ENCODE peak calls at places on chromosome 18, in four cellular contexts. C is lower leg skin, O is mucosa of descending colon, F is GM13977. J is an unnamed sample.

GRCh38 chr18:34947711-34948125 is 93.5 kb upstream of the MAPRE2 start:
- DNase-seq in O (no peak), C (no peak), F (no peak), J (no peak)

GRCh38 chr18:61466736-61467135 is 133.5 kb downstream of the CDH20 start:
- DNase-seq in C (no peak), O (no peak), F (no peak), J (no peak)

GRCh38 chr18:9700261-9700796 is 7.8 kb upstream of the RAB31 start:
- DNase-seq in F (no peak), O (no peak), C (no peak), J (no peak)

GRCh38 chr18:74314759-74315463 is 728 bp upstream of the C18orf63 start:
- DNase-seq in F (no peak), C (no peak), O (no peak), J (no peak)

GRCh38 chr18:62556397-62556796 is 33.6 kb downstream of the ZCCHC2 start:
- DNase-seq in C (no peak), F (no peak), O (no peak), J (no peak)

GRCh38 chr18:59357928-59358327 is 1.1 kb downstream of the LMAN1 start:
- DNase-seq in O (no peak), C (no peak), F (no peak), J (peak)

GRCh38 chr18:43970656-43971055 is 693.4 kb upstream of the SYT4 start:
- DNase-seq in F (no peak), O (no peak), C (no peak), J (no peak)

GRCh38 chr18:9019135-9019534 is 83.4 kb upstream of the NDUFV2 start:
- DNase-seq in O (no peak), F (no peak), C (no peak), J (no peak)

GRCh38 chr18:49839012-49839411 is 25.7 kb upstream of the ACAA2 start:
- DNase-seq in O (no peak), C (no peak), F (no peak), J (no peak)

GRCh38 chr18:76131738-76132137 is 363.3 kb downstream of the ZNF516 start:
- DNase-seq in O (no peak), C (no peak), F (no peak), J (peak)

GRCh38 chr18:43931439-43931838 is 654.1 kb upstream of the SYT4 start:
- DNase-seq in O (no peak), F (no peak), C (no peak), J (no peak)

GRCh38 chr18:13382990-13383821 is 164.6 kb downstream of the LDLRAD4 start:
- DNase-seq in C (no peak), O (no peak), F (no peak), J (peak)

GRCh38 chr18:9123520-9123919 is 13.1 kb upstream of the ANKRD12 start:
- DNase-seq in O (no peak), F (no peak), C (no peak), J (no peak)

GRCh38 chr18:10951631-10952544 is 197.5 kb downstream of the PIEZO2 start:
- DNase-seq in F (no peak), O (no peak), C (no peak), J (no peak)

GRCh38 chr18:49758263-49758610 is 55.1 kb downstream of the ACAA2 start:
- DNase-seq in F (no peak), O (no peak), C (no peak), J (no peak)

DNA sequence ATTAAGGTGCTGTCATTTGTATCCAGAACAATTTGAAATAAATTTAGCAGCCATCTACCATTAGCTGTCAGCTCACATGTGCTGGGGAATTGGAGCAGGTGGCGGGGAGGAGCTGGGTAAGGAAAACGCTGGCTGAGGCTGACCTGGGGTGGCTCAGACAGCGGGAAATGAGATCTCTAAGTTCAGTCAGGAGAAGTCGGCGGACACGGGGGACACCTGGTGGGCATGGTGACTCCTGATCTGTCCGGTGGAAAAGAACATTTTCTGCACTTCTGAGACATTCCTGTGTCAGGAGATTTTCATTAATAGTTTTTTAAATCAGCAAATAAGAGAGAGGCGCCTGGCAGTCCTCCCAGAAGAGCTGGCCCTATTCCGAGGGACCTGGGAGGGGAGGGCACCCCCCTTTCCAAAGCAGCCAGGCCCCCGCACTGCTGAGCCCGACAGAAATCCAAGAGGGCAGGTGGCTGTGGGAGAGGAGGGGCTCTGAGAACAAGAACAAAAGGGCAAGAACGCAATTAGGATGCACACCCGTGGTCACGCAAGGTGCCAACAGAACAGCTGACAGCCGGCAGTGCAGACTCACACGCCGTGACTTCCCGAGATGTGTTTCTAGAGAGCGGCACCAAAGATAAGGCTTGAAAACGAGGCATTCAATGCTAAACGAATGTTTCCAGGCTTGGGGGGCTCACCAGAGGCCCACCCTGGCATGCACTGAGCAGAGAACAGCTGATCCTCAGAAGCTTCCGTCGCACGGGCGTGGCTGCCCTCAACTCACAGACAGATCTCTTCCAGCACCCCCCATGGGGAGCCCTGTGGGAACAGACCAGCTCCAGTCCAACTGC is 26.4 kb downstream of the SLC66A2 start:
- DNase-seq in F (no peak), O (peak), C (peak), J (no peak)
- TF ChIP-seq CTCF in F (no peak), O (no peak), C (no peak), J (no peak)

DNA sequence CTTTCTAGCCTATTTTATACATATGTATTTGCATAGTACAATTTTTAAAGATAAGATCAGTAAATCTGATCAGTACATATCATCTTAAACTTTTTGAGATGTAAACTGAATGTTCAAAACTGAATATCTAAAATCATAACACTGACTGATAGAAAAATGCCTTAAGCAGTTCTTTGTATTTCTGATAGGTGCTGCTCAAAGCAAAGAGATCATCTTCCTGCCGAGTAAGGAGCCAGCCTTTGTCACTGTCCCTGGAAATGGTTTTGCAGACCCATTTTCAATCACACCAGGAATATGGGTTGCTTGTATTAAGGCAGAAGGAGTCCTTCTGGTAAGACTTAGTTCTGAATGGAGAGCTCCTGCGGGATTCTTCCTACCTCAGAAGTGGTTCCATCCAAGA is 135.0 kb downstream of the LAMA3 start:
- DNase-seq in O (no peak), C (no peak), F (no peak), J (no peak)
- TF ChIP-seq CTCF in O (no peak), C (no peak), F (no peak), J (no peak)

DNA sequence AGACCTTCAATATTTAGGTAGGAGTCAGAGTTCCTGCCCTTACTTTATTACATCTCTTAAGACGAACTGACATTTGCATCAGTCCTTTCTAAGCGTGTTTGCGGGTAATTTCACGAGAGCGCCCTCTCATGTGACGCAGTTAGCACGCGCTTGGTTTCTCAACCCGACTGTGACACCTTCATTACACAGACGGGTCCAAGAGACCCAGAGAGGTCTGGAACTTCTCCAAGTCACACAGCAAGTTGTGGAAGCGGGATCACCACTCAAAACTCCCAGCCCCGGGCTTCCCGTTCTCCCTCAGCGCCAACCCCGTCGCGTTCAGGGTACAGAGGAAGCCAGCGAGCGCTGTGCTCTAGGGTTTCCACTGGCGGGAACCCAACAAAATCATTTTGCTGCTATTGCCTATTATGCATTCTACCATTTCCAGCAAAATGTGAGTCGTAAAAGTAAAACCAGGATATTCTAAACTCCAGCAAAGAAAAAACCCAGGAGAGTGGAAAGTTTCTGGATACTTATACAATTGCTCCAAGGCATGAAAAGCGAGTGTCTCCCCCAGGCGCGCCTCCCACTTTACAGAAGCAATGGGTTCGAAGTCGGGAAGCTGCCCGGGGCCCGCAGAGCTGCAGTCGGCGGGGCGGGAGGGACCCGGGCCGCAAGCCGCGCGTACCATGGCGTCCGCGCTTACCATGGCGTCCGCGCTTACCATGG is 583 bp downstream of the ENOSF1 start:
- DNase-seq in C (peak), O (peak), F (peak), J (peak)
- TF ChIP-seq CTCF in C (no peak), O (no peak), F (peak), J (no peak)

GRCh38 chr18:12328179-12328823 is 20.3 kb downstream of the TUBB6 start:
- DNase-seq in F (no peak), O (no peak), C (no peak), J (no peak)
- TF ChIP-seq CTCF in F (no peak), O (no peak), C (no peak), J (no peak)

DNA sequence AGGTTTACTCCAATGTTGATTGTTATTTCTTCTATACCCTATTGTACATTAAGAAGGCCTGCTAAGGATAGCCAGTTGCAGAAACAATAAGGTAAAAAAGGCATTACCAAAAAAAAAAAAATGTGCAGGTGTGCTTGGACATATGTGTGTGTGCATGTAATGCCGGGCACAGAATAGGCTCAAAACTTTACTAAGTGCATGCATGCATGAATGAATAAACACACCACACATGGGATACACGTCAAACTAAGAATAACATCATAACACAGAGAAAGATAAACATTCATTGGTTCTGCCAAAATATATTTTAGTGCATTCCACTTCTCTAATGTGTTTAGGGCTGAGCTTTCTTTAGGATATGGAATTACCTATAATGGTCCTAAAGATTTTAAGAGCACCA is 298.2 kb downstream of the TCF4 start:
- DNase-seq in O (no peak), F (no peak), C (no peak), J (no peak)
- TF ChIP-seq CTCF in O (no peak), F (no peak), C (no peak), J (no peak)

GRCh38 chr18:45828917-45829811 is 3.7 kb downstream of the SIGLEC15 start:
- DNase-seq in C (no peak), O (peak), F (no peak), J (no peak)
- TF ChIP-seq CTCF in C (no peak), O (no peak), F (no peak), J (no peak)

J was measured in activated CD8-positive, alpha-beta T cell treated with anti-CD3 and anti-CD28 coated beads for 36 hours.